ENCODE peak calls at places on chromosomes 4 and X, in seven cellular contexts. One of them, this sample, is unnamed.

GRCh38 chr4:86919824-86920223 is 15.0 kb upstream of the AFF1 start:
- DNase-seq in esophagus squamous epithelium: no peak
- DNase-seq in cardiac fibroblast: peak; percentile 51
- DNase-seq in fibroblast of mammary gland: peak; percentile 42
- DNase-seq in AG04449: no peak
- DNase-seq in neural progenitor cell: no peak
- DNase-seq in fibroblast of lung: no peak
- DNase-seq in this sample: no peak

GRCh38 chr4:167339781-167340180 is 105.5 kb upstream of the SPOCK3 start:
- DNase-seq in fibroblast of mammary gland: no peak
- DNase-seq in cardiac fibroblast: no peak
- DNase-seq in neural progenitor cell: no peak
- DNase-seq in fibroblast of lung: no peak
- DNase-seq in AG04449: no peak
- DNase-seq in esophagus squamous epithelium: no peak
- DNase-seq in this sample: no peak

GRCh38 chr4:2343476-2343875 is 75.0 kb downstream of the ZFYVE28 start:
- DNase-seq in neural progenitor cell: no peak
- DNase-seq in AG04449: no peak
- DNase-seq in fibroblast of lung: no peak
- DNase-seq in cardiac fibroblast: no peak
- DNase-seq in esophagus squamous epithelium: no peak
- DNase-seq in fibroblast of mammary gland: no peak
- DNase-seq in this sample: no peak

GRCh38 chr4:2939383-2940243 is 23.6 kb downstream of the NOP14 start:
- DNase-seq in neural progenitor cell: no peak
- DNase-seq in AG04449: no peak
- DNase-seq in fibroblast of mammary gland: no peak
- DNase-seq in fibroblast of lung: no peak
- DNase-seq in cardiac fibroblast: no peak
- DNase-seq in esophagus squamous epithelium: no peak
- DNase-seq in this sample: no peak

GRCh38 chrX:100654256-100654655 is 10.3 kb downstream of the SRPX2 start:
- DNase-seq in cardiac fibroblast: peak; percentile 52
- DNase-seq in esophagus squamous epithelium: no peak
- DNase-seq in fibroblast of lung: peak; percentile 58
- DNase-seq in AG04449: no peak
- DNase-seq in fibroblast of mammary gland: peak; percentile 64
- DNase-seq in neural progenitor cell: peak; percentile 9
- DNase-seq in this sample: no peak

GRCh38 chr4:158811704-158812103 is 42.9 kb downstream of the FNIP2 start:
- DNase-seq in esophagus squamous epithelium: no peak
- DNase-seq in neural progenitor cell: no peak
- DNase-seq in cardiac fibroblast: peak; percentile 44
- DNase-seq in fibroblast of lung: no peak
- DNase-seq in AG04449: no peak
- DNase-seq in fibroblast of mammary gland: no peak
- DNase-seq in this sample: no peak

GRCh38 chr4:112189754-112190153 is 41.8 kb upstream of the AP1AR start:
- DNase-seq in cardiac fibroblast: peak; percentile 64
- DNase-seq in AG04449: no peak
- DNase-seq in neural progenitor cell: no peak
- DNase-seq in fibroblast of lung: peak; percentile 62
- DNase-seq in esophagus squamous epithelium: no peak
- DNase-seq in fibroblast of mammary gland: peak; percentile 37
- DNase-seq in this sample: no peak

GRCh38 chr4:175776217-175776616 is 35.8 kb downstream of the GPM6A start:
- DNase-seq in cardiac fibroblast: no peak
- DNase-seq in neural progenitor cell: no peak
- DNase-seq in AG04449: no peak
- DNase-seq in fibroblast of lung: no peak
- DNase-seq in esophagus squamous epithelium: no peak
- DNase-seq in fibroblast of mammary gland: no peak
- DNase-seq in this sample: no peak

GRCh38 chr4:165516281-165516833 is 137.5 kb downstream of the CPE start:
- DNase-seq in fibroblast of mammary gland: no peak
- DNase-seq in cardiac fibroblast: no peak
- DNase-seq in esophagus squamous epithelium: no peak
- DNase-seq in fibroblast of lung: no peak
- DNase-seq in neural progenitor cell: no peak
- DNase-seq in AG04449: no peak
- DNase-seq in this sample: no peak

GRCh38 chr4:8587469-8588195 is 4.9 kb upstream of the CPZ start:
- DNase-seq in esophagus squamous epithelium: no peak
- DNase-seq in cardiac fibroblast: no peak
- DNase-seq in fibroblast of lung: no peak
- DNase-seq in neural progenitor cell: no peak
- DNase-seq in fibroblast of mammary gland: no peak
- DNase-seq in AG04449: no peak
- DNase-seq in this sample: no peak

GRCh38 chrX:85026170-85026569 is 22.5 kb downstream of the APOOL start:
- DNase-seq in AG04449: no peak
- DNase-seq in esophagus squamous epithelium: no peak
- DNase-seq in fibroblast of mammary gland: no peak
- DNase-seq in fibroblast of lung: no peak
- DNase-seq in cardiac fibroblast: no peak
- DNase-seq in neural progenitor cell: no peak
- DNase-seq in this sample: no peak

GRCh38 chrX:54193085-54193484 is 10.0 kb upstream of the FAM120C start:
- DNase-seq in neural progenitor cell: no peak
- DNase-seq in cardiac fibroblast: no peak
- DNase-seq in esophagus squamous epithelium: no peak
- DNase-seq in fibroblast of mammary gland: no peak
- DNase-seq in AG04449: no peak
- DNase-seq in fibroblast of lung: no peak
- DNase-seq in this sample: no peak

GRCh38 chrX:97230948-97231347 is 347.2 kb downstream of the RPA4 start:
- DNase-seq in esophagus squamous epithelium: no peak
- DNase-seq in neural progenitor cell: no peak
- DNase-seq in AG04449: no peak
- DNase-seq in fibroblast of mammary gland: no peak
- DNase-seq in fibroblast of lung: no peak
- DNase-seq in cardiac fibroblast: no peak
- DNase-seq in this sample: no peak

GRCh38 chr4:84530449-84530848 is 31.4 kb upstream of the NKX6-1 start:
- DNase-seq in cardiac fibroblast: peak; percentile 34
- DNase-seq in neural progenitor cell: no peak
- DNase-seq in AG04449: no peak
- DNase-seq in fibroblast of lung: peak; percentile 5
- DNase-seq in esophagus squamous epithelium: no peak
- DNase-seq in fibroblast of mammary gland: peak; percentile 74
- DNase-seq in this sample: no peak

GRCh38 chr4:141913928-141914327 is 277.5 kb downstream of the IL15 start:
- DNase-seq in fibroblast of lung: no peak
- DNase-seq in AG04449: no peak
- DNase-seq in fibroblast of mammary gland: peak; percentile 18
- DNase-seq in neural progenitor cell: no peak
- DNase-seq in cardiac fibroblast: peak; percentile 11
- DNase-seq in esophagus squamous epithelium: no peak
- DNase-seq in this sample: peak; percentile 6

GRCh38 chr4:152462715-152463114 is 73.2 kb downstream of the FBXW7 start:
- DNase-seq in fibroblast of mammary gland: no peak
- DNase-seq in esophagus squamous epithelium: no peak
- DNase-seq in AG04449: no peak
- DNase-seq in neural progenitor cell: no peak
- DNase-seq in fibroblast of lung: no peak
- DNase-seq in cardiac fibroblast: peak; percentile 41
- DNase-seq in this sample: no peak

GRCh38 chr4:140053185-140053584 is 100.8 kb downstream of the MAML3 start:
- DNase-seq in esophagus squamous epithelium: no peak
- DNase-seq in neural progenitor cell: no peak
- DNase-seq in fibroblast of mammary gland: no peak
- DNase-seq in fibroblast of lung: no peak
- DNase-seq in cardiac fibroblast: no peak
- DNase-seq in AG04449: no peak
- DNase-seq in this sample: no peak

GRCh38 chrX:54509401-54509800 is 13.4 kb upstream of the FGD1 start:
- DNase-seq in neural progenitor cell: no peak
- DNase-seq in AG04449: no peak
- DNase-seq in fibroblast of mammary gland: no peak
- DNase-seq in esophagus squamous epithelium: no peak
- DNase-seq in cardiac fibroblast: peak; percentile 71
- DNase-seq in fibroblast of lung: no peak
- DNase-seq in this sample: no peak

GRCh38 chr4:138894688-138895087 is 120.9 kb upstream of the NOCT start:
- DNase-seq in AG04449: no peak
- DNase-seq in fibroblast of lung: no peak
- DNase-seq in cardiac fibroblast: no peak
- DNase-seq in esophagus squamous epithelium: no peak
- DNase-seq in fibroblast of mammary gland: no peak
- DNase-seq in neural progenitor cell: no peak
- DNase-seq in this sample: no peak

GRCh38 chr4:165394275-165394674 is 15.5 kb downstream of the CPE start:
- DNase-seq in neural progenitor cell: no peak
- DNase-seq in fibroblast of lung: peak; percentile 86
- DNase-seq in AG04449: no peak
- DNase-seq in cardiac fibroblast: peak; percentile 71
- DNase-seq in esophagus squamous epithelium: no peak
- DNase-seq in fibroblast of mammary gland: peak; percentile 58
- DNase-seq in this sample: peak; percentile 67

GRCh38 chr4:96295143-96295763 is 455.4 kb downstream of the PDHA2 start:
- DNase-seq in neural progenitor cell: no peak
- DNase-seq in esophagus squamous epithelium: no peak
- DNase-seq in fibroblast of lung: no peak
- DNase-seq in AG04449: no peak
- DNase-seq in cardiac fibroblast: peak; percentile 14
- DNase-seq in fibroblast of mammary gland: no peak
- DNase-seq in this sample: no peak

GRCh38 chrX:17361620-17362019 is 13.4 kb upstream of the NHS start:
- DNase-seq in esophagus squamous epithelium: no peak
- DNase-seq in AG04449: no peak
- DNase-seq in neural progenitor cell: peak; percentile 26
- DNase-seq in cardiac fibroblast: no peak
- DNase-seq in fibroblast of mammary gland: peak; percentile 5
- DNase-seq in fibroblast of lung: no peak
- DNase-seq in this sample: no peak

GRCh38 chr4:94365304-94365703 is 22.7 kb upstream of the HPGDS start:
- DNase-seq in cardiac fibroblast: no peak
- DNase-seq in AG04449: no peak
- DNase-seq in fibroblast of mammary gland: no peak
- DNase-seq in fibroblast of lung: no peak
- DNase-seq in esophagus squamous epithelium: no peak
- DNase-seq in neural progenitor cell: no peak
- DNase-seq in this sample: no peak

GRCh38 chrX:21509912-21510311 is 135.7 kb downstream of the CNKSR2 start:
- DNase-seq in cardiac fibroblast: no peak
- DNase-seq in neural progenitor cell: no peak
- DNase-seq in fibroblast of lung: peak; percentile 2
- DNase-seq in AG04449: no peak
- DNase-seq in fibroblast of mammary gland: peak; percentile 30
- DNase-seq in esophagus squamous epithelium: no peak
- DNase-seq in this sample: peak; percentile 30

GRCh38 chr4:149164282-149164681 is 651.4 kb downstream of the IQCM start:
- DNase-seq in esophagus squamous epithelium: no peak
- DNase-seq in neural progenitor cell: peak; percentile 91
- DNase-seq in cardiac fibroblast: peak; percentile 65
- DNase-seq in AG04449: no peak
- DNase-seq in fibroblast of lung: peak; percentile 3
- DNase-seq in fibroblast of mammary gland: peak; percentile 38
- DNase-seq in this sample: no peak

GRCh38 chrX:153624196-153625091 is 22.6 kb upstream of the DUSP9 start:
- DNase-seq in fibroblast of lung: no peak
- DNase-seq in fibroblast of mammary gland: no peak
- DNase-seq in neural progenitor cell: no peak
- DNase-seq in cardiac fibroblast: no peak
- DNase-seq in esophagus squamous epithelium: no peak
- DNase-seq in AG04449: no peak
- DNase-seq in this sample: no peak
- H3K4me3 ChIP-seq in fibroblast of lung: no peak overlapping the region
- H3K4me3 ChIP-seq in fibroblast of mammary gland: no peak overlapping the region
- H3K4me3 ChIP-seq in neural progenitor cell: no peak overlapping the region
- H3K4me3 ChIP-seq in cardiac fibroblast: no peak overlapping the region
- H3K4me3 ChIP-seq in esophagus squamous epithelium: no peak overlapping the region
- H3K4me3 ChIP-seq in AG04449: no peak overlapping the region
- H3K4me3 ChIP-seq in this sample: no peak overlapping the region

DNA sequence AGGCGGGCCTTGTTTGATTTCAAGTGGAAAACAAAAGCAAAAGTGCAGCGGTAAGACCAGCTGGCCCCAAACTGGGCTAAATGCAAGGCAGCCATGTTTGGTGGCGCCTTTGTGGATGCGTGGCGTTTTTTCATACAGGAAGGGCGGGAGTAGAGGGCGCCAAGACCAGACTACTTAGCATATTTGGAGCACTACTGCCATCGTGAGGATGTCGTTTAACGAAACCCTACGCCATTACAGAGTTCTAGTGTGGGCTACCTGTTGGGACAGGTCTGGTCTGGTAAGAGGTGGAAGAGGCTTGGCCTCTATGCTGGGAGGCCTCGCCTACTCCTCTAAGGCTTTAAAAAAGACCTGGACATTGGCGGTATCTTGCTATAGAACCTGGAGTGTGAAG is 230.7 kb upstream of the STK26 start:
- DNase-seq in esophagus squamous epithelium: peak; percentile 66
- DNase-seq in fibroblast of lung: no peak
- DNase-seq in neural progenitor cell: no peak
- DNase-seq in AG04449: no peak
- DNase-seq in cardiac fibroblast: no peak
- DNase-seq in fibroblast of mammary gland: peak; percentile 93
- DNase-seq in this sample: no peak
- H3K4me3 ChIP-seq in esophagus squamous epithelium: peak overlapping the region; percentile 60
- H3K4me3 ChIP-seq in fibroblast of lung: no peak overlapping the region
- H3K4me3 ChIP-seq in neural progenitor cell: no peak overlapping the region
- H3K4me3 ChIP-seq in AG04449: no peak overlapping the region
- H3K4me3 ChIP-seq in cardiac fibroblast: no peak overlapping the region
- H3K4me3 ChIP-seq in fibroblast of mammary gland: peak overlapping the region; percentile 42
- H3K4me3 ChIP-seq in this sample: no peak overlapping the region

GRCh38 chrX:18885317-18886004 is 98.5 kb downstream of the PHKA2 start:
- DNase-seq in fibroblast of mammary gland: peak; percentile 5
- DNase-seq in esophagus squamous epithelium: no peak
- DNase-seq in neural progenitor cell: no peak
- DNase-seq in AG04449: no peak
- DNase-seq in cardiac fibroblast: peak; percentile 48
- DNase-seq in fibroblast of lung: peak; percentile 34
- DNase-seq in this sample: no peak
- H3K4me3 ChIP-seq in fibroblast of mammary gland: no peak overlapping the region
- H3K4me3 ChIP-seq in esophagus squamous epithelium: peak overlapping the region; percentile 55
- H3K4me3 ChIP-seq in neural progenitor cell: no peak overlapping the region
- H3K4me3 ChIP-seq in AG04449: no peak overlapping the region
- H3K4me3 ChIP-seq in cardiac fibroblast: peak overlapping the region; percentile 41
- H3K4me3 ChIP-seq in fibroblast of lung: peak overlapping the region; percentile 38
- H3K4me3 ChIP-seq in this sample: peak overlapping the region; percentile 32

DNA sequence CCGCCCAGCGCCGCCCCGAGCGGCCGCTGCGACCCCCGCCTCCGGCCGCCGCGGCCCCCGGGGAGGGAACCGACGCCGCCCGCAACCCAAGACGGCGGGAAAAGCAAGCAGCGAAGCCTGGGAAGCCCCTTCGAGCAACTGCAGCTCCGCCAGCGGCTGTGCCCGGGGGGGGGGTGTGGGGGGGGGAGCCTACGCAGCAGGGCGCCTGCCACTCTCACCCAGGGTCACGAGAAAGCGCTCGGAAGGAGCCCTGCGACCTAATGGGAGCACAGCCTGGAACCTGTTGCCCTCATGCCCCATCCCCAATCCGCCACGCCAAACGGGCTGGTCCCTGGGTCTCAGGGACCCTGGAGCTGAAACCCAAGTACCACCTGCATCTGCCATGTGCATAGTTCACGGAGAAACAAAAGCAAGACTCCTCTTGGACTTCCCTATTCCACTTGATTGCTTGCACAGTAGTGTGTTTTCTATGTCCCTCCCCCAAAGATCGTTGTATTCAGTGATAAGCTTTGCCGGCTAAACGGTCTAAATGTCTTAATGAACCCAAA is 318 bp upstream of the GAB3 start:
- DNase-seq in neural progenitor cell: no peak
- DNase-seq in fibroblast of mammary gland: no peak
- DNase-seq in cardiac fibroblast: no peak
- DNase-seq in AG04449: no peak
- DNase-seq in fibroblast of lung: no peak
- DNase-seq in esophagus squamous epithelium: no peak
- DNase-seq in this sample: no peak
- H3K4me3 ChIP-seq in neural progenitor cell: no peak overlapping the region
- H3K4me3 ChIP-seq in fibroblast of mammary gland: peak overlapping the region; percentile 44
- H3K4me3 ChIP-seq in cardiac fibroblast: peak overlapping the region; percentile 68
- H3K4me3 ChIP-seq in AG04449: peak overlapping the region; percentile 47
- H3K4me3 ChIP-seq in fibroblast of lung: no peak overlapping the region
- H3K4me3 ChIP-seq in esophagus squamous epithelium: peak overlapping the region; percentile 71
- H3K4me3 ChIP-seq in this sample: peak overlapping the region; percentile 51